ENCODE peak calls at places on chromosomes 3 and 15, in six cellular contexts. W is GM23248, G is PC-3, S is hepatocyte, O is MM.1S, R is GM23338. Z is an unnamed sample.

GRCh38 chr3:47377186-47377585 is 3.6 kb upstream of the PTPN23 start:
- DNase-seq in S (no peak), G (no peak), O (no peak), R (no peak), W (no peak), Z (peak; percentile 17)

GRCh38 chr3:170608475-170608874 is 22.6 kb upstream of the SLC7A14 start:
- DNase-seq in S (no peak), G (no peak), O (no peak), R (no peak), W (no peak), Z (no peak)

GRCh38 chr3:139213936-139214335 is 129.9 kb upstream of the MRPS22 start:
- DNase-seq in W (no peak), O (no peak), R (no peak), S (no peak), G (no peak), Z (no peak)

GRCh38 chr3:57062119-57062631 is 1.7 kb downstream of the SPATA12 start:
- DNase-seq in S (no peak), R (peak; percentile 52), G (no peak), W (no peak), O (no peak), Z (no peak)

GRCh38 chr15:33132722-33133345 is 61.7 kb downstream of the FMN1 start:
- DNase-seq in W (peak; percentile 72), S (peak; percentile 73), R (peak; percentile 83), G (peak; percentile 85), O (peak; percentile 35), Z (peak; percentile 26)

GRCh38 chr15:52780172-52780980 is 9.8 kb downstream of the ONECUT1 start:
- DNase-seq in S (peak; percentile 73), G (peak; percentile 76), W (peak; percentile 71), O (peak; percentile 68), R (peak; percentile 77), Z (peak; percentile 71)

GRCh38 chr3:163773136-163773535 is 1305.2 kb downstream of the SI start:
- DNase-seq in W (no peak), G (peak; percentile 86), O (no peak), R (no peak), S (peak; percentile 10), Z (no peak)

GRCh38 chr3:38843898-38844297 is 27.9 kb upstream of the SCN10A start:
- DNase-seq in O (no peak), R (peak; percentile 57), S (peak; percentile 52), W (peak; percentile 68), G (peak; percentile 58), Z (peak; percentile 10)

GRCh38 chr15:46751303-46751702 is 966.0 kb upstream of the SEMA6D start:
- DNase-seq in S (peak; percentile 4), W (no peak), G (no peak), R (no peak), O (peak; percentile 66), Z (no peak)
- H3K9me2 ChIP-seq in S (no peaks in the 10 kb centered on the region), W (no peaks in the 10 kb centered on the region), G (no peaks in the 10 kb centered on the region), R (no peaks in the 10 kb centered on the region), O (no peaks in the 10 kb centered on the region), Z (no peaks in the 10 kb centered on the region)

DNA sequence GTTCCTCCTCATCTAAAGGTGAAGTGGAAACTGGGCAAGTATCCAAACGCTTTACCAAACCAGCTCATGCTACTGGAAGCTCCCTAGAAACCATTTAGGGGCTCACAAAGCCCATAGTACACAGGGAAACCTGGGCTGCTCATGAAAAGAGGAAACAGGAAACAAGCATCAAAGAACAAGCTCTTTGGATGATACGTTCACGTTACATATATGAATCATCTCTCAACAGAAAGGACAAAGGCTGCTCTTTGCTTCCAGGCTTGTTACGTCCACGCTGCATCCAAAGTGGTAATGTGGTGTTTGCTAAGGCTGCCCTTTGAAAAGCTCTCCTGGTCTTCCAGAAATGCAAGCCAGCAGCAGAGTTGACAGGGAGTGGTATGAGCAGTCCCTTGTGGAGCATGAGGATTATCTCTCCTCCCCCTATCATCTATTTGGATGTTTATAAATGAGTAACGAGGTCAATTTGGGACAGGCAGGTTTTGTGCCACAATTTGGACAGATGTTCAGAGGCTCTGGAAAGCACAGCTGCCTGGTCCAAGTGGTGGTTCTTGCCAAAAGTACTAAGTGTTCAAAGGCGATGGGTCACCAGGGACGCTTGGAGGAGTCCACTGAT is 98.0 kb upstream of the RORA start:
- DNase-seq in R (no peak), W (no peak), S (no peak), O (no peak), G (no peak), Z (no peak)
- TF ChIP-seq EZH2phosphoT487 in R (no peak), W (no peak), S (no peak), O (no peak), G (no peak), Z (no peak)

DNA sequence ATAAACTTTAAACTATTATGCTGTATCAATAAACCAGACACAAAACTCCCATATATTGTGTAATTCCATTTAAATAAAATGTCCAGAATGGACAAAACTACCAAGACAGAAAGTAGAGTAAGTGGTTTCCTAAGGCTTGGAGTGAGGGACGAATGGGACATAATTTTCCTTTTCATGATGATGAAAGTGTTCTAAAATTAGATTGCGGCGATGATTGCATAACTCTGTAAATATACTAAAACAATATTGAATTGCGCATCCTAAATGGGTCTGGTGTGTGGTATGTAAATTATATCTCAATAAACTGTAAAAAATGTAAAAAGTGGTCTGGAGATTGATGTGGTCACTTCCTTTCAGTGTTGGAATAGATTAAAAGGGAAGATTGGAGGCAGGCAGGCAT is 105.9 kb upstream of the KCNAB1 start:
- DNase-seq in S (no peak), R (no peak), W (no peak), G (no peak), O (no peak), Z (no peak)
- H3K9me2 ChIP-seq in S (no peaks in the 10 kb centered on the region), R (no peaks in the 10 kb centered on the region), W (no peaks in the 10 kb centered on the region), G (no peaks in the 10 kb centered on the region), O (no peaks in the 10 kb centered on the region), Z (no peaks in the 10 kb centered on the region)

GRCh38 chr3:21704796-21705195 is 46.2 kb downstream of the ZNF385D start:
- DNase-seq in O (no peak), W (peak; percentile 57), S (no peak), R (no peak), G (no peak), Z (no peak)

GRCh38 chr3:21703291-21703690 is 47.7 kb downstream of the ZNF385D start:
- DNase-seq in W (no peak), O (no peak), S (no peak), G (no peak), R (no peak), Z (no peak)

DNA sequence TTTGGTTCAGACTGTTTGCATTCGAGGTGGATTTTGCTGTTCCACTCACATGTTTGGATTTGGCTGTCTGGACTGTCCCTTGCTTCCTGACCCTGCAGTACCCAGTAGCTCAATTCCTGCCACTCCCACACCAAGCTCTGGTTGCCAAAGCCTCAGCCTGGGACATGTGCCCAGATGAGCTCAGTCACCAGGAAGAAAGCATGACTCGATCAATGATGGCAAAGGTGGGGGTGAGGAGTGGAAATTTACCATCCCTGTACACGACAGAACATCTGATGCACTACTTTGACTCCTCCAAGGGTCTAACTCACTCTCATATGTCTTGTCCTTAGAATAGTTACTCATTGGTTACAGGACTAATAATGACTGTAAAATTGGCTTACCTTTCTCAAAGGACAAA is 45.2 kb downstream of the ZNF385D start:
- DNase-seq in W (peak; percentile 95), O (no peak), S (no peak), R (no peak), G (peak; percentile 97), Z (no peak)
- TF ChIP-seq EZH2phosphoT487 in W (no peak), O (no peak), S (no peak), R (no peak), G (no peak), Z (no peak)

DNA sequence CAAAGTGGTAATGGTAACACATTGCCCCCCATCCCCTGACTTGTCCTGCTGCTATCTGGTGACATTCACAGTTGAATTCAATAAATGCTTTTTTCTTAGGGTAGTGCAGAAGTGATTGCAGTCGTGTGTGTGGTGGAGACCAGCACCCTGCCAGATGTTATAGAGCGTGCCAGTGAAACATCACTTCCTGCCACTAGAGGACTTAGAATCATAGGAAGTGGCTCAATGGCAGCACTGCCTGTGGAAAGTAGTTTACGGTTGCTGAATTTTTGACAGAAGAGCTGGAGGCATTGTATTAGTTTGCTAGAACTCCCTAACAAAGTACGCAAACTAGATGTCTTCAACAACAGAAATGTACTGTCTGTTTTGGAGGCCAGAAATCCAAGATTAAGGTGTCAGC is 37.4 kb upstream of the P2RY12 start:
- DNase-seq in G (no peak), W (no peak), R (peak; percentile 24), O (no peak), S (no peak), Z (peak; percentile 35)
- H3K9me2 ChIP-seq in G (no peaks in the 10 kb centered on the region), W (no peaks in the 10 kb centered on the region), R (no peaks in the 10 kb centered on the region), O (no peaks in the 10 kb centered on the region), S (no peaks in the 10 kb centered on the region), Z (no peaks in the 10 kb centered on the region)

DNA sequence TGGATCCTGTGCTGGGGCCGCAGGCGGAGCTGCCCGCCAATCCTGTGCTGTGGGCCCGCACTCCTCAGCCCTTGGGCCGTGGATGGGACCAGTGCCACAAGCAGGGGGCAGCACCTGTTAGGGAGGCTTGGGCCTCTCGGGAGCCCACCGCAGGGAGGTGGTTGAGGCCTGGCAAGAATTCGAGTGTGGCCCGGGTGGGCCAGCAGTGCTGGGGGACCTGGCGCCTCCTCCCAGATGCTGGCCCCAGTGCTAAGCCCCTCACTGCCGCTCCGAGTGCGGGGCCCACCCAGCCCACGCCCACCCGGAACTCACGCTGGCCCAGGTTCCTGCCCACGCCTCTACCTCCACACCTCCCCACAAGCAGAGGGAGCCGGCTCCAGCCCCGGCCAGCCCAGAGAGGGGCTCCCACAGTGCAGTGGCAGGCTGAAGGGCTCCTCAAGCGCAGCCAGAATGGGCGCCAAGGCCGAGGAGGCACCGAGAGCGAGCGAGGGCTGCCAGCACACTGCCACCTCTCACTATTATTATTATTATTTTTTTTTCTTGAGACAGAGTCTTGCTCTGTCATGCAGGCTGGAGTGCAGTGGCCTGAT is 31.4 kb upstream of the TBL1XR1 start:
- DNase-seq in S (no peak), R (no peak), O (no peak), G (no peak), W (no peak), Z (no peak)
- TF ChIP-seq EZH2phosphoT487 in S (no peak), R (no peak), O (no peak), G (no peak), W (no peak), Z (no peak)

GRCh38 chr3:67045711-67046465 is 47.8 kb downstream of the KBTBD8 start:
- DNase-seq in R (no peak), O (no peak), W (no peak), G (no peak), S (no peak), Z (peak; percentile 69)

GRCh38 chr3:67044295-67044694 is 46.2 kb downstream of the KBTBD8 start:
- DNase-seq in R (no peak), O (no peak), W (peak; percentile 19), G (no peak), S (no peak), Z (no peak)

GRCh38 chr3:67048716-67049076 is 50.6 kb downstream of the KBTBD8 start:
- DNase-seq in O (no peak), S (no peak), W (no peak), G (no peak), R (no peak), Z (peak; percentile 68)

GRCh38 chr3:67044955-67045354 is 46.8 kb downstream of the KBTBD8 start:
- DNase-seq in R (peak; percentile 46), W (peak; percentile 1), G (no peak), O (no peak), S (no peak), Z (no peak)

GRCh38 chr3:67048067-67048715 is 50.1 kb downstream of the KBTBD8 start:
- DNase-seq in G (no peak), O (no peak), S (no peak), R (no peak), W (no peak), Z (peak; percentile 86)
- H3K9me2 ChIP-seq in G (no peaks in the 10 kb centered on the region), O (no peaks in the 10 kb centered on the region), S (no peaks in the 10 kb centered on the region), R (peaks cover 3% of the 10 kb centered on the region), W (no peaks in the 10 kb centered on the region), Z (no peaks in the 10 kb centered on the region)

Z was measured in OCI-LY7.